ENCODE peak calls at places on chromosomes 4 and X, in nine cellular contexts. One of them, this sample, is unnamed.
A peak's percentile ranks its signal among the peaks of the same experiment; 100 is the strongest.

GRCh38 chr4:7745486-7745885 is 194.2 kb downstream of the AFAP1 start:
- DNase-seq in stomach: no peak
- DNase-seq in transverse colon: no peak
- DNase-seq in suprapubic skin: no peak
- DNase-seq in sigmoid colon: no peak
- DNase-seq in ovary: no peak
- DNase-seq in upper lobe of left lung: no peak
- DNase-seq in tibial nerve: no peak
- DNase-seq in A549: no peak
- DNase-seq in this sample: no peak

GRCh38 chr4:145735330-145735638 is 55.3 kb downstream of the C4orf51 start:
- DNase-seq in suprapubic skin: no peak
- DNase-seq in A549: peak; percentile 72
- DNase-seq in stomach: no peak
- DNase-seq in ovary: no peak
- DNase-seq in sigmoid colon: no peak
- DNase-seq in transverse colon: no peak
- DNase-seq in tibial nerve: no peak
- DNase-seq in upper lobe of left lung: no peak
- DNase-seq in this sample: no peak

GRCh38 chr4:127482049-127482448 is 150.7 kb upstream of the INTU start:
- DNase-seq in transverse colon: no peak
- DNase-seq in upper lobe of left lung: no peak
- DNase-seq in suprapubic skin: no peak
- DNase-seq in ovary: no peak
- DNase-seq in stomach: no peak
- DNase-seq in sigmoid colon: no peak
- DNase-seq in tibial nerve: no peak
- DNase-seq in A549: no peak
- DNase-seq in this sample: no peak

GRCh38 chr4:94759767-94760211 is 2.0 kb downstream of the BMPR1B start:
- DNase-seq in sigmoid colon: no peak
- DNase-seq in transverse colon: no peak
- DNase-seq in A549: peak; percentile 57
- DNase-seq in ovary: no peak
- DNase-seq in upper lobe of left lung: no peak
- DNase-seq in tibial nerve: no peak
- DNase-seq in stomach: no peak
- DNase-seq in suprapubic skin: no peak
- DNase-seq in this sample: no peak

GRCh38 chr4:56768772-56769171 is 52.7 kb downstream of the SPINK2 start:
- DNase-seq in stomach: no peak
- DNase-seq in A549: no peak
- DNase-seq in transverse colon: peak; percentile 58
- DNase-seq in ovary: no peak
- DNase-seq in sigmoid colon: no peak
- DNase-seq in tibial nerve: no peak
- DNase-seq in suprapubic skin: no peak
- DNase-seq in upper lobe of left lung: no peak
- DNase-seq in this sample: no peak

GRCh38 chr4:55125763-55126541 is 557 bp upstream of the KDR start:
- DNase-seq in stomach: no peak
- DNase-seq in transverse colon: no peak
- DNase-seq in upper lobe of left lung: no peak
- DNase-seq in sigmoid colon: no peak
- DNase-seq in tibial nerve: no peak
- DNase-seq in suprapubic skin: no peak
- DNase-seq in ovary: no peak
- DNase-seq in A549: no peak
- DNase-seq in this sample: no peak

GRCh38 chr4:156718226-156718625 is 253.4 kb downstream of the PDGFC start:
- DNase-seq in suprapubic skin: no peak
- DNase-seq in sigmoid colon: no peak
- DNase-seq in ovary: no peak
- DNase-seq in tibial nerve: no peak
- DNase-seq in A549: no peak
- DNase-seq in stomach: no peak
- DNase-seq in upper lobe of left lung: no peak
- DNase-seq in transverse colon: no peak
- DNase-seq in this sample: no peak

GRCh38 chr4:99848576-99848975 is 31.9 kb downstream of the DAPP1 start:
- DNase-seq in ovary: no peak
- DNase-seq in upper lobe of left lung: no peak
- DNase-seq in suprapubic skin: no peak
- DNase-seq in tibial nerve: no peak
- DNase-seq in stomach: no peak
- DNase-seq in transverse colon: no peak
- DNase-seq in sigmoid colon: no peak
- DNase-seq in A549: no peak
- DNase-seq in this sample: peak; percentile 39

GRCh38 chr4:128521634-128522253 is 234.1 kb upstream of the PGRMC2 start:
- DNase-seq in transverse colon: no peak
- DNase-seq in upper lobe of left lung: no peak
- DNase-seq in ovary: no peak
- DNase-seq in stomach: no peak
- DNase-seq in tibial nerve: no peak
- DNase-seq in A549: peak; percentile 76
- DNase-seq in sigmoid colon: no peak
- DNase-seq in suprapubic skin: no peak
- DNase-seq in this sample: no peak

GRCh38 chr4:478373-478772 is 20.6 kb downstream of the ZNF721 start:
- DNase-seq in sigmoid colon: no peak
- DNase-seq in stomach: no peak
- DNase-seq in transverse colon: no peak
- DNase-seq in suprapubic skin: no peak
- DNase-seq in A549: no peak
- DNase-seq in upper lobe of left lung: no peak
- DNase-seq in ovary: no peak
- DNase-seq in tibial nerve: no peak
- DNase-seq in this sample: no peak

GRCh38 chr4:4969298-4969697 is 50.0 kb downstream of the CYTL1 start:
- DNase-seq in A549: peak; percentile 50
- DNase-seq in upper lobe of left lung: no peak
- DNase-seq in stomach: peak; percentile 42
- DNase-seq in transverse colon: no peak
- DNase-seq in ovary: no peak
- DNase-seq in sigmoid colon: peak; percentile 83
- DNase-seq in suprapubic skin: peak; percentile 87
- DNase-seq in tibial nerve: peak; percentile 67
- DNase-seq in this sample: peak; percentile 92

GRCh38 chrX:20244936-20245335 is 21.8 kb downstream of the RPS6KA3 start:
- DNase-seq in suprapubic skin: no peak
- DNase-seq in ovary: peak; percentile 34
- DNase-seq in transverse colon: no peak
- DNase-seq in upper lobe of left lung: no peak
- DNase-seq in sigmoid colon: no peak
- DNase-seq in stomach: no peak
- DNase-seq in A549: no peak
- DNase-seq in tibial nerve: peak; percentile 6
- DNase-seq in this sample: no peak

GRCh38 chr4:3710451-3711182 is 55.6 kb upstream of the ADRA2C start:
- DNase-seq in transverse colon: no peak
- DNase-seq in sigmoid colon: peak; percentile 50
- DNase-seq in A549: no peak
- DNase-seq in suprapubic skin: peak; percentile 41
- DNase-seq in upper lobe of left lung: peak; percentile 69
- DNase-seq in tibial nerve: no peak
- DNase-seq in ovary: no peak
- DNase-seq in stomach: no peak
- DNase-seq in this sample: no peak

GRCh38 chr4:17884063-17884462 is 73.3 kb downstream of the NCAPG start:
- DNase-seq in suprapubic skin: no peak
- DNase-seq in ovary: no peak
- DNase-seq in sigmoid colon: no peak
- DNase-seq in transverse colon: no peak
- DNase-seq in stomach: no peak
- DNase-seq in tibial nerve: no peak
- DNase-seq in upper lobe of left lung: no peak
- DNase-seq in A549: no peak
- DNase-seq in this sample: no peak

GRCh38 chrX:152896450-152896849 is 1.4 kb upstream of the ZNF185 start:
- DNase-seq in A549: peak; percentile 27
- DNase-seq in tibial nerve: no peak
- DNase-seq in stomach: no peak
- DNase-seq in transverse colon: no peak
- DNase-seq in sigmoid colon: no peak
- DNase-seq in suprapubic skin: no peak
- DNase-seq in upper lobe of left lung: no peak
- DNase-seq in ovary: no peak
- DNase-seq in this sample: no peak

GRCh38 chr4:73259552-73260140 is 1.0 kb upstream of the ANKRD17 start:
- DNase-seq in upper lobe of left lung: no peak
- DNase-seq in tibial nerve: no peak
- DNase-seq in sigmoid colon: no peak
- DNase-seq in stomach: no peak
- DNase-seq in A549: no peak
- DNase-seq in suprapubic skin: peak; percentile 50
- DNase-seq in transverse colon: no peak
- DNase-seq in ovary: no peak
- DNase-seq in this sample: no peak

GRCh38 chr4:159369256-159369655 is 266.4 kb downstream of the RAPGEF2 start:
- DNase-seq in sigmoid colon: no peak
- DNase-seq in stomach: no peak
- DNase-seq in upper lobe of left lung: no peak
- DNase-seq in ovary: no peak
- DNase-seq in suprapubic skin: no peak
- DNase-seq in transverse colon: no peak
- DNase-seq in A549: no peak
- DNase-seq in tibial nerve: no peak
- DNase-seq in this sample: no peak
- TF ChIP-seq EP300 in sigmoid colon: no peak
- TF ChIP-seq EP300 in stomach: no peak
- TF ChIP-seq EP300 in upper lobe of left lung: no peak
- TF ChIP-seq EP300 in ovary: no peak
- TF ChIP-seq EP300 in suprapubic skin: no peak
- TF ChIP-seq EP300 in transverse colon: no peak
- TF ChIP-seq EP300 in A549: no peak
- TF ChIP-seq EP300 in tibial nerve: no peak
- TF ChIP-seq EP300 in this sample: no peak

GRCh38 chr4:87025614-87026041 is 90.8 kb downstream of the AFF1 start:
- DNase-seq in stomach: no peak
- DNase-seq in suprapubic skin: no peak
- DNase-seq in ovary: no peak
- DNase-seq in tibial nerve: no peak
- DNase-seq in A549: peak; percentile 32
- DNase-seq in upper lobe of left lung: no peak
- DNase-seq in sigmoid colon: no peak
- DNase-seq in transverse colon: peak; percentile 61
- DNase-seq in this sample: no peak

GRCh38 chr4:87024181-87024580 is 89.4 kb downstream of the AFF1 start:
- DNase-seq in suprapubic skin: no peak
- DNase-seq in upper lobe of left lung: no peak
- DNase-seq in transverse colon: no peak
- DNase-seq in A549: no peak
- DNase-seq in sigmoid colon: no peak
- DNase-seq in tibial nerve: no peak
- DNase-seq in stomach: no peak
- DNase-seq in ovary: no peak
- DNase-seq in this sample: no peak

GRCh38 chr4:87025023-87025613 is 90.3 kb downstream of the AFF1 start:
- DNase-seq in ovary: no peak
- DNase-seq in stomach: no peak
- DNase-seq in transverse colon: no peak
- DNase-seq in upper lobe of left lung: no peak
- DNase-seq in A549: no peak
- DNase-seq in sigmoid colon: no peak
- DNase-seq in tibial nerve: no peak
- DNase-seq in suprapubic skin: no peak
- DNase-seq in this sample: no peak

GRCh38 chr4:87029356-87029755 is 94.5 kb downstream of the AFF1 start:
- DNase-seq in ovary: no peak
- DNase-seq in transverse colon: no peak
- DNase-seq in suprapubic skin: no peak
- DNase-seq in stomach: no peak
- DNase-seq in tibial nerve: peak; percentile 74
- DNase-seq in A549: no peak
- DNase-seq in sigmoid colon: peak; percentile 84
- DNase-seq in upper lobe of left lung: no peak
- DNase-seq in this sample: peak; percentile 91

GRCh38 chr4:87026795-87027495 is 92.1 kb downstream of the AFF1 start:
- DNase-seq in sigmoid colon: no peak
- DNase-seq in ovary: no peak
- DNase-seq in transverse colon: no peak
- DNase-seq in upper lobe of left lung: no peak
- DNase-seq in suprapubic skin: no peak
- DNase-seq in stomach: no peak
- DNase-seq in tibial nerve: peak; percentile 2
- DNase-seq in A549: no peak
- DNase-seq in this sample: no peak
- H3K27ac ChIP-seq in sigmoid colon: peak overlapping the region; percentile 84
- H3K27ac ChIP-seq in ovary: peak overlapping the region; percentile 5
- H3K27ac ChIP-seq in transverse colon: peak overlapping the region; percentile 66
- H3K27ac ChIP-seq in upper lobe of left lung: peak overlapping the region; percentile 42
- H3K27ac ChIP-seq in suprapubic skin: peak overlapping the region; percentile 35
- H3K27ac ChIP-seq in stomach: peak overlapping the region; percentile 50
- H3K27ac ChIP-seq in tibial nerve: peak overlapping the region; percentile 14
- H3K27ac ChIP-seq in A549: peak overlapping the region; percentile 56
- H3K27ac ChIP-seq in this sample: peak overlapping the region; percentile 89

DNA sequence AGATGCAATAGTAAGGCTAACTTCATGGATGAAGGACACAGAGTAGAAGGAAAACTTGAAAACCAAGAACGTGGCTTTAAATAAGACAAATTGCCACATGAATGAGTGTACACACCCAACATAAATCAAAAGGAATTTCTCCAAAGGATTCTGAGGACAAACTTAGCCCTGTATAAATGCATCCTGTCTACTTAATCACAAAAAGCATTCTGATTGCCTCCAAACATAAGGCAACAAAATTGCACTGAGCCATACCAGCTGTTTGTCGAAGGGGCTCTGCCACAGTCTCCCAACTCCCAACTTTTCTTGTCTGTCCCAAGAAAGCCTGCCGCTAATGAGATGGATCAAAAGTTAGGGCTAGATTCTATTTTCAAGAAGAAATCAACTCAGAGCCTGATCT is 194.3 kb downstream of the SOWAHB start:
- DNase-seq in upper lobe of left lung: no peak
- DNase-seq in suprapubic skin: no peak
- DNase-seq in ovary: no peak
- DNase-seq in sigmoid colon: no peak
- DNase-seq in transverse colon: no peak
- DNase-seq in A549: peak; percentile 31
- DNase-seq in stomach: no peak
- DNase-seq in tibial nerve: no peak
- DNase-seq in this sample: no peak
- H3K4me1 ChIP-seq in upper lobe of left lung: peaks cover 32% of the 10 kb centered on the region
- H3K4me1 ChIP-seq in suprapubic skin: peaks cover 22% of the 10 kb centered on the region
- H3K4me1 ChIP-seq in ovary: peaks cover 8% of the 10 kb centered on the region
- H3K4me1 ChIP-seq in sigmoid colon: no peaks in the 10 kb centered on the region
- H3K4me1 ChIP-seq in transverse colon: peaks cover 49% of the 10 kb centered on the region
- H3K4me1 ChIP-seq in A549: peaks cover 75% of the 10 kb centered on the region
- H3K4me1 ChIP-seq in stomach: peaks cover 62% of the 10 kb centered on the region
- H3K4me1 ChIP-seq in tibial nerve: no peaks in the 10 kb centered on the region
- H3K4me1 ChIP-seq in this sample: peaks cover 53% of the 10 kb centered on the region

GRCh38 chrX:8823698-8824097 is 22.5 kb upstream of the FAM9A start:
- DNase-seq in sigmoid colon: no peak
- DNase-seq in upper lobe of left lung: no peak
- DNase-seq in A549: no peak
- DNase-seq in stomach: no peak
- DNase-seq in transverse colon: no peak
- DNase-seq in tibial nerve: no peak
- DNase-seq in suprapubic skin: no peak
- DNase-seq in ovary: no peak
- DNase-seq in this sample: no peak

GRCh38 chrX:8815460-8816065 is 14.4 kb upstream of the FAM9A start:
- DNase-seq in upper lobe of left lung: no peak
- DNase-seq in A549: peak; percentile 45
- DNase-seq in tibial nerve: peak; percentile 67
- DNase-seq in suprapubic skin: no peak
- DNase-seq in ovary: no peak
- DNase-seq in stomach: no peak
- DNase-seq in sigmoid colon: no peak
- DNase-seq in transverse colon: no peak
- DNase-seq in this sample: no peak

GRCh38 chrX:8820910-8821527 is 19.8 kb upstream of the FAM9A start:
- DNase-seq in sigmoid colon: no peak
- DNase-seq in A549: peak; percentile 64
- DNase-seq in transverse colon: no peak
- DNase-seq in ovary: no peak
- DNase-seq in suprapubic skin: no peak
- DNase-seq in tibial nerve: no peak
- DNase-seq in stomach: no peak
- DNase-seq in upper lobe of left lung: no peak
- DNase-seq in this sample: no peak
- TF ChIP-seq EP300 in sigmoid colon: no peak
- TF ChIP-seq EP300 in A549: no peak
- TF ChIP-seq EP300 in transverse colon: no peak
- TF ChIP-seq EP300 in ovary: no peak
- TF ChIP-seq EP300 in suprapubic skin: no peak
- TF ChIP-seq EP300 in tibial nerve: no peak
- TF ChIP-seq EP300 in stomach: no peak
- TF ChIP-seq EP300 in upper lobe of left lung: no peak
- TF ChIP-seq EP300 in this sample: no peak

This sample was measured in esophagus muscularis mucosa.